ENCODE peak calls at places on chromosomes 16 and 17, in six cellular contexts. G is K562, P is right cardiac atrium, H is aorta, M is pancreas, T is lower lobe of right lung. N is an unnamed sample.
A peak's percentile ranks its signal among the peaks of the same experiment; 100 is the strongest.

GRCh38 chr17:78572277-78573205 is 4.7 kb downstream of the DNAH17 start:
- DNase-seq in G (no peak), M (no peak), P (peak; percentile 22), T (no peak), H (no peak), N (no peak)

GRCh38 chr16:26795184-26795583 is 271.5 kb upstream of the C16orf82 start:
- DNase-seq in G (peak; percentile 19), T (no peak), M (no peak), P (no peak), H (no peak), N (no peak)

GRCh38 chr17:68035131-68035522 is 408 bp upstream of the KPNA2 start:
- DNase-seq in H (peak; percentile 96), M (peak; percentile 94), G (no peak), P (peak; percentile 98), T (peak; percentile 97), N (peak; percentile 95)

GRCh38 chr16:14472357-14472756 is 157.7 kb downstream of the PARN start:
- DNase-seq in P (no peak), G (no peak), T (no peak), M (no peak), H (no peak), N (no peak)

GRCh38 chr16:2795714-2796143 is 2.5 kb upstream of the PRSS41 start:
- DNase-seq in T (peak; percentile 28), G (no peak), P (no peak), M (no peak), H (peak; percentile 19), N (peak; percentile 48)

GRCh38 chr17:5097101-5097834 is 14.4 kb downstream of the ZNF232 start:
- DNase-seq in T (peak; percentile 74), H (peak; percentile 60), G (no peak), M (peak; percentile 71), P (peak; percentile 90), N (peak; percentile 63)

GRCh38 chr17:56160395-56160889 is 7.2 kb downstream of the ANKFN1 start:
- DNase-seq in P (no peak), T (no peak), G (no peak), H (no peak), M (no peak), N (no peak)

GRCh38 chr17:9239821-9240658 is 218.7 kb downstream of the NTN1 start:
- DNase-seq in M (peak; percentile 88), G (peak; percentile 95), P (peak; percentile 94), T (peak; percentile 85), H (peak; percentile 88), N (peak; percentile 84)

GRCh38 chr17:7119314-7119713 is 4.7 kb upstream of the ASGR2 start:
- DNase-seq in M (no peak), G (no peak), H (no peak), P (no peak), T (no peak), N (no peak)

GRCh38 chr17:34252138-34252889 is 2.8 kb upstream of the CCL2 start:
- DNase-seq in P (peak; percentile 99), G (no peak), H (peak; percentile 95), M (peak; percentile 84), T (peak; percentile 87), N (peak; percentile 81)

GRCh38 chr16:9270424-9270823 is 179.0 kb downstream of the HAPSTR1 start:
- DNase-seq in M (peak; percentile 51), H (no peak), T (no peak), G (no peak), P (no peak), N (no peak)

GRCh38 chr17:37050905-37051304 is 102.2 kb downstream of the AATF start:
- DNase-seq in G (no peak), T (no peak), M (no peak), P (no peak), H (no peak), N (no peak)

GRCh38 chr17:29376667-29377268 is 13.4 kb upstream of the TAOK1 start:
- DNase-seq in M (no peak), H (peak; percentile 55), G (no peak), P (peak; percentile 68), T (no peak), N (no peak)

GRCh38 chr16:19307587-19308241 is 22.2 kb downstream of the CLEC19A start:
- DNase-seq in M (no peak), H (no peak), P (no peak), G (peak; percentile 46), T (no peak), N (no peak)

GRCh38 chr16:49799172-49799571 is 56.7 kb downstream of the ZNF423 start:
- DNase-seq in P (no peak), M (no peak), T (no peak), H (no peak), G (no peak), N (no peak)

GRCh38 chr16:55000595-55000994 is 69.9 kb downstream of the IRX5 start:
- DNase-seq in P (no peak), T (no peak), H (no peak), M (no peak), G (no peak), N (no peak)

GRCh38 chr17:40015005-40015997 is at the start of gene CSF3:
- DNase-seq in T (no peak), H (no peak), G (no peak), P (peak; percentile 71), M (no peak), N (peak; percentile 67)

GRCh38 chr17:40963838-40964237 is 2.9 kb downstream of the KRT39 start:
- DNase-seq in P (no peak), M (no peak), H (no peak), G (peak; percentile 42), T (no peak), N (no peak)

GRCh38 chr16:23974223-23974622 is 138.4 kb downstream of the PRKCB start:
- DNase-seq in M (no peak), P (no peak), G (no peak), H (no peak), T (no peak), N (no peak)

GRCh38 chr16:29775742-29776408 is 2.2 kb upstream of the ZG16 start:
- DNase-seq in P (no peak), H (no peak), M (no peak), G (peak; percentile 54), T (no peak), N (no peak)

GRCh38 chr17:75824050-75824552 is 20.1 kb downstream of the UNC13D start:
- DNase-seq in G (no peak), M (no peak), H (no peak), P (no peak), T (no peak), N (no peak)

GRCh38 chr16:77233799-77234502 is 34.7 kb downstream of the SYCE1L start:
- DNase-seq in H (no peak), M (no peak), G (no peak), T (no peak), P (no peak), N (no peak)

GRCh38 chr17:82328141-82328993 is 5.2 kb downstream of the SECTM1 start:
- DNase-seq in T (no peak), M (peak; percentile 42), P (no peak), G (no peak), H (peak; percentile 44), N (peak; percentile 91)

GRCh38 chr17:61574542-61575351 is 16.3 kb downstream of the NACA2 start:
- DNase-seq in T (no peak), M (no peak), G (no peak), P (no peak), H (no peak), N (no peak)

GRCh38 chr17:1742371-1743093 is at the start of gene SERPINF2:
- DNase-seq in G (no peak), M (no peak), P (no peak), T (no peak), H (no peak), N (no peak)

GRCh38 chr16:4692460-4693295 is 684 bp upstream of the NUDT16L1 start:
- DNase-seq in T (no peak), G (peak; percentile 48), H (peak; percentile 50), M (peak; percentile 70), P (no peak), N (no peak)

GRCh38 chr16:27723711-27724490 is 174.0 kb downstream of the KATNIP start:
- DNase-seq in H (no peak), G (no peak), M (no peak), T (no peak), P (peak; percentile 68), N (no peak)

GRCh38 chr17:26818736-26819135 is 475.2 kb upstream of the WSB1 start:
- DNase-seq in M (no peak), P (no peak), G (no peak), H (no peak), T (no peak), N (no peak)
- H3K9me3 ChIP-seq in M (no peaks in the 10 kb centered on the region), P (no peaks in the 10 kb centered on the region), G (no peaks in the 10 kb centered on the region), H (no peaks in the 10 kb centered on the region), T (peaks cover 87% of the 10 kb centered on the region), N (peaks cover 97% of the 10 kb centered on the region)

GRCh38 chr17:77572065-77572601 is 386.4 kb upstream of the TNRC6C start:
- DNase-seq in T (peak; percentile 37), P (no peak), H (no peak), G (no peak), M (no peak), N (no peak)
- H3K4me3 ChIP-seq in T (no peak overlapping the region), P (peak overlapping the region; percentile 25), H (no peak overlapping the region), G (no peak overlapping the region), M (no peak overlapping the region), N (no peak overlapping the region)

DNA sequence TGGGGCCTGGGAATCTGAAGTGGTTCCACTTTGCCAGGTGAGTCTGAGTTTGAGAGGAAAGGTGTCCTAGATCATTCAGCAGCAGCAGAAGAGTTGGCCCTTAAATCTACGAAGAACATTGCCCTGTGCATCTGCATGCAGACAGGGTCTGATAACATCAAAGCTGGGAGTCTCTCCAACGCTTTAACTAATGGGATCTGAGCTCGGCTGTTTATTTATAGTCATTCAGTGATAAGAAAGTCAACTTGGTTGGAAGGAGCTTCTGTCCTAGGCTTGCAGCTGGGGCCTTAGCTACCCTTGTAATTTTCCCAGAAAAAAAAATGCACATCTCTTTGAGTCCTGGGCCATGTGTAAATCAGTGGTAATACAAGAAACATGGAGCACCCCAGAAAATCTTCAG is 418.0 kb upstream of the HSBP1 start:
- DNase-seq in G (no peak), M (no peak), T (no peak), H (no peak), P (no peak), N (no peak)
- H3K4me1 ChIP-seq in G (no peaks in the 10 kb centered on the region), M (no peaks in the 10 kb centered on the region), T (no peaks in the 10 kb centered on the region), H (no peaks in the 10 kb centered on the region), P (no peaks in the 10 kb centered on the region), N (no peaks in the 10 kb centered on the region)

GRCh38 chr17:73879987-73880386 is 235.7 kb upstream of the SDK2 start:
- DNase-seq in T (no peak), H (no peak), G (no peak), M (no peak), P (no peak), N (no peak)

GRCh38 chr17:73874008-73874407 is 229.8 kb upstream of the SDK2 start:
- DNase-seq in T (no peak), G (no peak), M (no peak), P (no peak), H (no peak), N (no peak)

GRCh38 chr17:73878923-73879322 is 234.7 kb upstream of the SDK2 start:
- DNase-seq in T (no peak), P (no peak), M (no peak), G (no peak), H (no peak), N (no peak)

GRCh38 chr17:73875346-73875745 is 231.1 kb upstream of the SDK2 start:
- DNase-seq in G (no peak), H (no peak), P (no peak), M (no peak), T (no peak), N (no peak)

DNA sequence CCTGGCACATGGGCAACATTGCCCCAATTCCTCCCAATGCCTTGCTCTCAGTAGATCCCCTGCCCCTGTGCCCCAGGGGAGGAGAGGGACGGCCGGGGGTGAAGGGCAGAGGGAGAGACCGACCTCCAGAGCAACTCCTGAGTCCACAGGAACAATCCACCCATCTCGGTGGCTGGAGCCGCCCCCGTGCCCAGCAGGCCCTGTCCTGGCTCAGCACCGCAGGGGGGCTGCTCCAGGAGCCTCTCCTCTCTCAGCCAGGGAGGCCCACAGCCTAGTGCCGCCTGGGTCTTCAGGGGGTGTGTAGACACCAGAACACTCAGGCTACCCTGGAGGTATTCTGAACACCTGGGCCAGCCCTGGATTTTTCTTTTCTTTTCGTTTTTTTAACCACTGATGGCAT is 233.7 kb upstream of the SDK2 start:
- DNase-seq in G (no peak), H (no peak), P (no peak), M (no peak), T (no peak), N (no peak)
- H3K9me3 ChIP-seq in G (no peaks in the 10 kb centered on the region), H (no peaks in the 10 kb centered on the region), P (no peaks in the 10 kb centered on the region), M (no peaks in the 10 kb centered on the region), T (no peaks in the 10 kb centered on the region), N (no peaks in the 10 kb centered on the region)